ENCODE peak calls at places on chromosomes 13 and 19, in six cellular contexts. Q is stomach, Z is SK-N-SH, F is H1, W is K562, K is HepG2. A is an unnamed sample.

GRCh38 chr13:75452564-75452963 is 29.4 kb downstream of the TBC1D4 start:
- DNase-seq in Q (no peak), Z (no peak), F (no peak), W (no peak), K (no peak), A (no peak)

GRCh38 chr19:38731654-38732301 is 12.5 kb downstream of the CAPN12 start:
- DNase-seq in Q (peak), Z (no peak), F (no peak), W (no peak), K (no peak), A (no peak)

GRCh38 chr13:90732049-90732448 is 615.4 kb upstream of the MIR17HG start:
- DNase-seq in Q (no peak), Z (no peak), F (no peak), W (no peak), K (peak), A (no peak)

GRCh38 chr13:72293206-72293605 is 426.2 kb upstream of the DACH1 start:
- DNase-seq in Q (no peak), Z (no peak), F (no peak), W (no peak), K (no peak), A (no peak)

GRCh38 chr19:40621283-40621682 is 20.1 kb downstream of the LTBP4 start:
- DNase-seq in Q (no peak), Z (no peak), F (no peak), W (no peak), K (no peak), A (no peak)

GRCh38 chr13:111479412-111479811 is 159.0 kb downstream of the TEX29 start:
- DNase-seq in Q (no peak), Z (no peak), F (no peak), W (no peak), K (no peak), A (no peak)

GRCh38 chr19:45523642-45524256 is 16.5 kb downstream of the VASP start:
- DNase-seq in Q (peak), Z (peak), F (peak), W (peak), K (peak), A (peak)

GRCh38 chr19:7869453-7869909 is 4.7 kb downstream of the PRR36 start:
- DNase-seq in Q (peak), Z (peak), F (no peak), W (peak), K (peak), A (peak)

GRCh38 chr19:28469544-28469943 is 743.4 kb downstream of the UQCRFS1 start:
- DNase-seq in Q (no peak), Z (no peak), F (no peak), W (no peak), K (no peak), A (no peak)

GRCh38 chr13:73365681-73366080 is 306.9 kb downstream of the KLF5 start:
- DNase-seq in Q (no peak), Z (no peak), F (no peak), W (no peak), K (no peak), A (no peak)

GRCh38 chr19:30255783-30256509 is 116.2 kb upstream of the ZNF536 start:
- DNase-seq in Q (no peak), Z (peak), F (peak), W (no peak), K (no peak), A (no peak)

DNA sequence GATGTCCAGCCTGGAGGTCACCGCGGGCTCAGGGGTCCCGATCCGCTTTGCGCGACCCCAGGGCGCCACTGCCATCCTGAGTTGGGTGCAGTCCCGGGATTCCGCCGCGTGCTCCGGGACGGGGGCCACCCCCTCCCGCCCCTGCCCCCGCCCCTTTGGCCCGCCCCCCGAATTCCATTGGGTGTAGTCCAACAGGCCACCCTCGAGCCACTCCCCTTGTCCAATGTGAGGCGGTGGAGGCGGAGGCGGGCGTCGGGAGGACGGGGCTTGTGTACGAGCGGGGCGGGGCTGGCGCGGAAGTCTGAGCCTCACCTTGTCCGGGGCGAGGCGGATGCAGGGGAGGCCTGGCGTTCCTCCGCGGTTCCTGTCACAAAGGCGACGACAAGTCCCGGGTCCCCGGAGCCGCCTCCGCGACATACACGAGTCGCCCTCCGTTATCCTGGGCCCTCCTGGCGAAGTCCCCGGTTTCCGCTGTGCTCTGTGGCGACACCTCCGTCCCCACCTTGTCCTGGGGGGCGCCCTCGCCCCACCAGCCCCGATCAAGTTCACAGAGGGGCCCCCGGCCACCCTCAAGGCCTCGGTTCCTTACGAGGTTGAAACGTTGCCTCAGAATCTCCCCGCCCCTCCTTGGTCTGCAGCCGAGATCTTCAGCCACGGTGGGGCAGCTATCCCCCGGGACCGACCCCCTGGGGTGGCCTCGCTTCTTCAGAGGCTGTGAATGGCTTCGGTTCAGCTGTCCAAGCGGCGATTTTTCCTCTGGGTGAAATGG is 1.2 kb downstream of the LDLR start:
- DNase-seq in Q (peak), Z (peak), F (peak), W (peak), K (peak), A (peak)
- TF ChIP-seq EP300 in Q (no peak), Z (no peak), F (no peak), W (no peak), K (no peak), A (no peak)

GRCh38 chr19:4059493-4059880 is 7.2 kb downstream of the ZBTB7A start:
- DNase-seq in Q (peak), Z (no peak), F (no peak), W (no peak), K (no peak), A (no peak)
- H3K4me3 ChIP-seq in Q (peak), Z (no peak), F (no peak), W (peak), K (peak), A (peak)

DNA sequence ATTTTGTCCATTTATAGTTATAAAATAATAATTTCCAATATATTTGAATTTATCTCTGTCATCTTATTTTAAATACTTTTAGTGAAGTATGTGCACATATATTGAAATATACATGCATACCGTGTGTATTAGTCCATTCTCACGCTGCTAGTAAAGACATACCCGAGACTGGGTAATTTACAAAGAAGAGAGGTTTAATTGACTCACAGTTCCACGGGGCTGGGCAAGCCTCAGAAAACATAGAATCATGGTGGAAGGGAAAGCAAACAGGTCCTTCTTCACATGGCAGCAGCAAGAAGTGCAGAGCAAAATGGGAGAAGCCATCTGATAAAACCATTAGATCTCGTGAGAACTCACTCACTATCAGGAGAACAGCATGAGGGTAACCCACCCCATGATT is 37.6 kb upstream of the FFAR2 start:
- DNase-seq in Q (no peak), Z (no peak), F (no peak), W (no peak), K (no peak), A (no peak)
- TF ChIP-seq POLR2AphosphoS5 in Q (no peak), Z (no peak), F (no peak), W (no peak), K (no peak), A (no peak)

DNA sequence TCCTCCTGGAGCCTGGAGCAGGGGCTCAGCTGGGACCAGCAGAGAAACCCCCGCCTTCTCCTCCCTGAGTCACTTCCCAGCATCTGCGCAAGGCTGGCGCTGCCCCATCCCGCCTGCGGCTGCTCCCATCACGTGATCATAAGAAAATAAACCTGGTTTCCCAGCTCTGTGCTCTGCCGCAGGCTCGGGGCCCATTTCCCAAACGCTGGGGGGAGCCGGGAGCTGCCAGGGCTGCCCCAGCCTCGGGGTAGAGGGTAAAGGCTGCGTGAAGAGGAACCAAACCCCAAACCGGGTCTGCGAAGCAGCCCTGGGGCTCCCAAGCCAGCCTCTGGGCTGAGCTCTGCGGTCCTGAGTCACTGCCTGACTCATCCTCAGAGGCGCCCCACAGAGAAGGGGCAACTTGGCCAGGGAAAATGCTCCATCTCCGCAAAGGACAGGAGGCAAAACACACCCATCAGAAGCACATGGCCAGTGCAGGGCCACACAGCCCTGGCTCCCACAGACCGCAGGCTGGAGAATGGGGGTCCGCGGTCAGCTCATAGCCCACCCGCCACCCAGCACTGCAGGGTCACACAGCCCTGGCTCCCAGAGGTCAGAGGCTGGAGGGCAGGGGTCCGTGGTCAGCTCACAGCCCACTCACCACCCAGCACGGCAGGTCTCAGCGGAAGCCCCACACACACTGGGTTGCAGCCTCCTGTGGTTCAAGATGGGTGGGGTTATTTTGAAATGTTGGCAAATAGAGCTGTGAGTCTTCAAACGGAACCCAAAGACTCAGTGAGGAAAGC is 67.1 kb downstream of the RASA3 start:
- DNase-seq in Q (peak), Z (peak), F (peak), W (peak), K (peak), A (peak)
- TF ChIP-seq EP300 in Q (peak), Z (peak), F (no peak), W (peak), K (no peak), A (peak)

A was measured in upper lobe of left lung.